ENCODE peak calls at places on chromosome 10, in seven cellular contexts. One of them, this sample, is unnamed.

GRCh38 chr10:75904499-75905283 is 473.3 kb downstream of the LRMDA start:
- DNase-seq in fibroblast of pulmonary artery: no peak
- DNase-seq in cardiac muscle cell: no peak
- DNase-seq in fibroblast of mammary gland: no peak
- DNase-seq in choroid plexus epithelial cell: no peak
- DNase-seq in right cardiac atrium: no peak
- DNase-seq in skeletal muscle cell: no peak
- DNase-seq in this sample: no peak

GRCh38 chr10:132446661-132447445 is 49.9 kb downstream of the PWWP2B start:
- DNase-seq in fibroblast of pulmonary artery: peak
- DNase-seq in cardiac muscle cell: peak
- DNase-seq in fibroblast of mammary gland: peak
- DNase-seq in choroid plexus epithelial cell: peak
- DNase-seq in right cardiac atrium: peak
- DNase-seq in skeletal muscle cell: no peak
- DNase-seq in this sample: peak

GRCh38 chr10:99590799-99591198 is 29.4 kb downstream of the SLC25A28 start:
- DNase-seq in fibroblast of pulmonary artery: no peak
- DNase-seq in cardiac muscle cell: no peak
- DNase-seq in fibroblast of mammary gland: no peak
- DNase-seq in choroid plexus epithelial cell: no peak
- DNase-seq in right cardiac atrium: no peak
- DNase-seq in skeletal muscle cell: no peak
- DNase-seq in this sample: no peak

GRCh38 chr10:75466886-75467285 is 35.5 kb downstream of the LRMDA start:
- DNase-seq in fibroblast of pulmonary artery: no peak
- DNase-seq in cardiac muscle cell: no peak
- DNase-seq in fibroblast of mammary gland: peak
- DNase-seq in choroid plexus epithelial cell: no peak
- DNase-seq in right cardiac atrium: no peak
- DNase-seq in skeletal muscle cell: peak
- DNase-seq in this sample: no peak

GRCh38 chr10:99913831-99914235 is 95.9 kb downstream of the DNMBP start:
- DNase-seq in fibroblast of pulmonary artery: no peak
- DNase-seq in cardiac muscle cell: no peak
- DNase-seq in fibroblast of mammary gland: no peak
- DNase-seq in choroid plexus epithelial cell: no peak
- DNase-seq in right cardiac atrium: no peak
- DNase-seq in skeletal muscle cell: no peak
- DNase-seq in this sample: no peak

GRCh38 chr10:125006188-125006680 is 64.3 kb downstream of the ZRANB1 start:
- DNase-seq in fibroblast of pulmonary artery: peak
- DNase-seq in cardiac muscle cell: peak
- DNase-seq in fibroblast of mammary gland: no peak
- DNase-seq in choroid plexus epithelial cell: peak
- DNase-seq in right cardiac atrium: no peak
- DNase-seq in skeletal muscle cell: no peak
- DNase-seq in this sample: no peak

GRCh38 chr10:102782698-102783540 is 39.2 kb downstream of the WBP1L start:
- DNase-seq in fibroblast of pulmonary artery: peak
- DNase-seq in cardiac muscle cell: peak
- DNase-seq in fibroblast of mammary gland: peak
- DNase-seq in choroid plexus epithelial cell: peak
- DNase-seq in right cardiac atrium: peak
- DNase-seq in skeletal muscle cell: peak
- DNase-seq in this sample: no peak

GRCh38 chr10:60606343-60607080 is 171.8 kb upstream of the CDK1 start:
- DNase-seq in fibroblast of pulmonary artery: peak
- DNase-seq in cardiac muscle cell: peak
- DNase-seq in fibroblast of mammary gland: peak
- DNase-seq in choroid plexus epithelial cell: peak
- DNase-seq in right cardiac atrium: no peak
- DNase-seq in skeletal muscle cell: peak
- DNase-seq in this sample: no peak

GRCh38 chr10:83179371-83179770 is 959.9 kb upstream of the GHITM start:
- DNase-seq in fibroblast of pulmonary artery: no peak
- DNase-seq in cardiac muscle cell: no peak
- DNase-seq in fibroblast of mammary gland: no peak
- DNase-seq in choroid plexus epithelial cell: no peak
- DNase-seq in right cardiac atrium: no peak
- DNase-seq in skeletal muscle cell: no peak
- DNase-seq in this sample: no peak

GRCh38 chr10:53260213-53260612 is 487.6 kb upstream of the MBL2 start:
- DNase-seq in fibroblast of pulmonary artery: no peak
- DNase-seq in cardiac muscle cell: no peak
- DNase-seq in fibroblast of mammary gland: no peak
- DNase-seq in choroid plexus epithelial cell: no peak
- DNase-seq in right cardiac atrium: no peak
- DNase-seq in skeletal muscle cell: no peak
- DNase-seq in this sample: no peak

GRCh38 chr10:131000737-131001136 is 310.8 kb downstream of the TCERG1L start:
- DNase-seq in fibroblast of pulmonary artery: no peak
- DNase-seq in cardiac muscle cell: no peak
- DNase-seq in fibroblast of mammary gland: no peak
- DNase-seq in choroid plexus epithelial cell: no peak
- DNase-seq in right cardiac atrium: no peak
- DNase-seq in skeletal muscle cell: no peak
- DNase-seq in this sample: no peak

GRCh38 chr10:72087969-72088878 is at the start of gene SPOCK2:
- DNase-seq in fibroblast of pulmonary artery: no peak
- DNase-seq in cardiac muscle cell: peak
- DNase-seq in fibroblast of mammary gland: no peak
- DNase-seq in choroid plexus epithelial cell: peak
- DNase-seq in right cardiac atrium: peak
- DNase-seq in skeletal muscle cell: no peak
- DNase-seq in this sample: peak

GRCh38 chr10:49608166-49608758 is 1.8 kb upstream of the SLC18A3 start:
- DNase-seq in fibroblast of pulmonary artery: no peak
- DNase-seq in cardiac muscle cell: no peak
- DNase-seq in fibroblast of mammary gland: no peak
- DNase-seq in choroid plexus epithelial cell: no peak
- DNase-seq in right cardiac atrium: no peak
- DNase-seq in skeletal muscle cell: no peak
- DNase-seq in this sample: peak

GRCh38 chr10:5449823-5450222 is 37.5 kb downstream of the NET1 start:
- DNase-seq in fibroblast of pulmonary artery: peak
- DNase-seq in cardiac muscle cell: peak
- DNase-seq in fibroblast of mammary gland: peak
- DNase-seq in choroid plexus epithelial cell: peak
- DNase-seq in right cardiac atrium: no peak
- DNase-seq in skeletal muscle cell: peak
- DNase-seq in this sample: no peak

GRCh38 chr10:5168897-5169296 is 16.1 kb downstream of the AKR1C8 start:
- DNase-seq in fibroblast of pulmonary artery: no peak
- DNase-seq in cardiac muscle cell: no peak
- DNase-seq in fibroblast of mammary gland: no peak
- DNase-seq in choroid plexus epithelial cell: no peak
- DNase-seq in right cardiac atrium: no peak
- DNase-seq in skeletal muscle cell: no peak
- DNase-seq in this sample: no peak

GRCh38 chr10:58477122-58477521 is 35.5 kb upstream of the BICC1 start:
- DNase-seq in fibroblast of pulmonary artery: peak
- DNase-seq in cardiac muscle cell: peak
- DNase-seq in fibroblast of mammary gland: peak
- DNase-seq in choroid plexus epithelial cell: peak
- DNase-seq in right cardiac atrium: peak
- DNase-seq in skeletal muscle cell: peak
- DNase-seq in this sample: no peak

GRCh38 chr10:121113385-121113696 is 262.2 kb downstream of the WDR11 start:
- DNase-seq in fibroblast of pulmonary artery: no peak
- DNase-seq in cardiac muscle cell: no peak
- DNase-seq in fibroblast of mammary gland: no peak
- DNase-seq in choroid plexus epithelial cell: peak
- DNase-seq in right cardiac atrium: no peak
- DNase-seq in skeletal muscle cell: no peak
- DNase-seq in this sample: no peak

DNA sequence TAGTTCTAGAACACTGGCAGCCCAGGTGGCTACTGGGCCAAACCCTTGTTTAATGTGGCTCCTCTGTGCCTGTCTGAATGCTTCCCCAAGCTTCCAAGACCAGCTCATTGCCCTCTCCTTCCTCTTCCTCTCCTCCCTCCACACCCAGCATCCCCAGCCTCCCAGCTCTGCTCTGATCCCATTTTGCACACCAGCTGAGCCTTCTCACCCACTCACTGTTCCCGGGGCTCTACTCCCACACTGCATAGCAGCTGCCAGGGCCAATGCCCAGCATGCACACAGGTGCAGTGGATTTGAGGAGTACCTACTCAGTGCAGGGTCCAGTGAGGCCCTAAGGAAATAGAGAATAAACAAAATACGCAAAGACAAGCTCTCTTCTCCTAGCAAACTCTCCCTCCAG is 46.7 kb downstream of the GPAM start:
- DNase-seq in fibroblast of pulmonary artery: no peak
- DNase-seq in cardiac muscle cell: no peak
- DNase-seq in fibroblast of mammary gland: no peak
- DNase-seq in choroid plexus epithelial cell: no peak
- DNase-seq in right cardiac atrium: no peak
- DNase-seq in skeletal muscle cell: no peak
- DNase-seq in this sample: no peak
- H3K4me3 ChIP-seq in fibroblast of pulmonary artery: no peak
- H3K4me3 ChIP-seq in cardiac muscle cell: no peak
- H3K4me3 ChIP-seq in fibroblast of mammary gland: no peak
- H3K4me3 ChIP-seq in choroid plexus epithelial cell: no peak
- H3K4me3 ChIP-seq in right cardiac atrium: no peak
- H3K4me3 ChIP-seq in skeletal muscle cell: no peak
- H3K4me3 ChIP-seq in this sample: no peak

GRCh38 chr10:123139165-123139520 is 3.4 kb downstream of the HMX3 start:
- DNase-seq in fibroblast of pulmonary artery: no peak
- DNase-seq in cardiac muscle cell: no peak
- DNase-seq in fibroblast of mammary gland: no peak
- DNase-seq in choroid plexus epithelial cell: no peak
- DNase-seq in right cardiac atrium: no peak
- DNase-seq in skeletal muscle cell: no peak
- DNase-seq in this sample: no peak

GRCh38 chr10:123141791-123142700 is 5.9 kb upstream of the HMX2 start:
- DNase-seq in fibroblast of pulmonary artery: no peak
- DNase-seq in cardiac muscle cell: no peak
- DNase-seq in fibroblast of mammary gland: no peak
- DNase-seq in choroid plexus epithelial cell: no peak
- DNase-seq in right cardiac atrium: no peak
- DNase-seq in skeletal muscle cell: no peak
- DNase-seq in this sample: no peak

GRCh38 chr10:123140983-123141390 is 5.2 kb downstream of the HMX3 start:
- DNase-seq in fibroblast of pulmonary artery: no peak
- DNase-seq in cardiac muscle cell: no peak
- DNase-seq in fibroblast of mammary gland: no peak
- DNase-seq in choroid plexus epithelial cell: no peak
- DNase-seq in right cardiac atrium: no peak
- DNase-seq in skeletal muscle cell: no peak
- DNase-seq in this sample: no peak

GRCh38 chr10:123140164-123140982 is 4.6 kb downstream of the HMX3 start:
- DNase-seq in fibroblast of pulmonary artery: no peak
- DNase-seq in cardiac muscle cell: no peak
- DNase-seq in fibroblast of mammary gland: no peak
- DNase-seq in choroid plexus epithelial cell: no peak
- DNase-seq in right cardiac atrium: peak
- DNase-seq in skeletal muscle cell: no peak
- DNase-seq in this sample: no peak

GRCh38 chr10:123139521-123140163 is 3.9 kb downstream of the HMX3 start:
- DNase-seq in fibroblast of pulmonary artery: peak
- DNase-seq in cardiac muscle cell: peak
- DNase-seq in fibroblast of mammary gland: no peak
- DNase-seq in choroid plexus epithelial cell: peak
- DNase-seq in right cardiac atrium: no peak
- DNase-seq in skeletal muscle cell: no peak
- DNase-seq in this sample: no peak
- H3K4me3 ChIP-seq in fibroblast of pulmonary artery: no peak
- H3K4me3 ChIP-seq in cardiac muscle cell: no peak
- H3K4me3 ChIP-seq in fibroblast of mammary gland: no peak
- H3K4me3 ChIP-seq in choroid plexus epithelial cell: no peak
- H3K4me3 ChIP-seq in right cardiac atrium: no peak
- H3K4me3 ChIP-seq in skeletal muscle cell: no peak
- H3K4me3 ChIP-seq in this sample: no peak

GRCh38 chr10:3886191-3886590 is 101.2 kb upstream of the KLF6 start:
- DNase-seq in fibroblast of pulmonary artery: peak
- DNase-seq in cardiac muscle cell: peak
- DNase-seq in fibroblast of mammary gland: peak
- DNase-seq in choroid plexus epithelial cell: peak
- DNase-seq in right cardiac atrium: peak
- DNase-seq in skeletal muscle cell: peak
- DNase-seq in this sample: no peak
- H3K4me3 ChIP-seq in fibroblast of pulmonary artery: peak
- H3K4me3 ChIP-seq in cardiac muscle cell: no peak
- H3K4me3 ChIP-seq in fibroblast of mammary gland: no peak
- H3K4me3 ChIP-seq in choroid plexus epithelial cell: no peak
- H3K4me3 ChIP-seq in right cardiac atrium: peak
- H3K4me3 ChIP-seq in skeletal muscle cell: no peak
- H3K4me3 ChIP-seq in this sample: no peak

GRCh38 chr10:63261496-63261895 is 128.4 kb downstream of the NRBF2 start:
- DNase-seq in fibroblast of pulmonary artery: no peak
- DNase-seq in cardiac muscle cell: no peak
- DNase-seq in fibroblast of mammary gland: peak
- DNase-seq in choroid plexus epithelial cell: no peak
- DNase-seq in right cardiac atrium: no peak
- DNase-seq in skeletal muscle cell: no peak
- DNase-seq in this sample: no peak

GRCh38 chr10:63260860-63261251 is 127.7 kb downstream of the NRBF2 start:
- DNase-seq in fibroblast of pulmonary artery: no peak
- DNase-seq in cardiac muscle cell: no peak
- DNase-seq in fibroblast of mammary gland: no peak
- DNase-seq in choroid plexus epithelial cell: no peak
- DNase-seq in right cardiac atrium: no peak
- DNase-seq in skeletal muscle cell: no peak
- DNase-seq in this sample: no peak

GRCh38 chr10:63260103-63260859 is 127.2 kb downstream of the NRBF2 start:
- DNase-seq in fibroblast of pulmonary artery: no peak
- DNase-seq in cardiac muscle cell: no peak
- DNase-seq in fibroblast of mammary gland: no peak
- DNase-seq in choroid plexus epithelial cell: no peak
- DNase-seq in right cardiac atrium: no peak
- DNase-seq in skeletal muscle cell: no peak
- DNase-seq in this sample: no peak

GRCh38 chr10:63257784-63258183 is 124.7 kb downstream of the NRBF2 start:
- DNase-seq in fibroblast of pulmonary artery: no peak
- DNase-seq in cardiac muscle cell: no peak
- DNase-seq in fibroblast of mammary gland: no peak
- DNase-seq in choroid plexus epithelial cell: no peak
- DNase-seq in right cardiac atrium: no peak
- DNase-seq in skeletal muscle cell: no peak
- DNase-seq in this sample: no peak

DNA sequence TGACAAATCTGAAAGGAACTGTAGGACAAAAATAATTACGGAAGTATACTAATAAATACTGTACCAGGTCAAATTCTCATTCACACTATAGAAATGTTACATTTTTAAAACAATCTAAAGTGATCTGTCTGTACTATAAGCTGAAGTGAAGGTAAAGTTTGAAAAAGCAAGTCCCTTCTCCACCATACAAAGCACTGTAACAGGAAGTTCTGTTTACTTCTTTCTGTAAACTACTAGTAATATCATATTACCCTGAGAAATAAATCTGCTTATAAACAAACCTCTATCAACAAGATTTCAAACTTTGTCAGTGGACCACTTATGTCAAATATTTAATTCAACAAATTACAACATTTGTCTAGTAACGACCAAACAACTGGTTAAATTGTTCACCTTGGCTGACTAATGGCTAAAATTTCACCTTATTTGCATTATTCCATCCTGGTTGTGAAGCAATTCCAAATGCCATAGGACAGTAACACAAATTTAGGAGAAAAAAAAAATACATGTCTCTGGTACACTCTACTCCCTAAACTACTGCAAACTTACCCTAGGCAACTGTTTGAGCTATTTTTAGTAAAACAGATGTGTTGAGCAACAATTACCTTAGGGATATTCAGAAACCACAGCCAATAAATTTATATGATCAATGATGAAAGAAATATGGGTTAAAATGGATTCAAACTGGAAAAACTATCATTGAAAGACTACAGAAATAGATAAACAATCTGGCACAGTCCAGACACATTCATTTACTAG is 126.0 kb downstream of the NRBF2 start:
- DNase-seq in fibroblast of pulmonary artery: no peak
- DNase-seq in cardiac muscle cell: no peak
- DNase-seq in fibroblast of mammary gland: no peak
- DNase-seq in choroid plexus epithelial cell: peak
- DNase-seq in right cardiac atrium: no peak
- DNase-seq in skeletal muscle cell: no peak
- DNase-seq in this sample: no peak
- H3K4me3 ChIP-seq in fibroblast of pulmonary artery: no peak
- H3K4me3 ChIP-seq in cardiac muscle cell: no peak
- H3K4me3 ChIP-seq in fibroblast of mammary gland: no peak
- H3K4me3 ChIP-seq in choroid plexus epithelial cell: no peak
- H3K4me3 ChIP-seq in right cardiac atrium: no peak
- H3K4me3 ChIP-seq in skeletal muscle cell: no peak
- H3K4me3 ChIP-seq in this sample: no peak

This sample was measured in spleen.